ENCODE peak calls at places on chromosomes 16 and 17, in five cellular contexts. One of them, this sample, is unnamed.
A peak's percentile ranks its signal among the peaks of the same experiment; 100 is the strongest.

GRCh38 chr17:9895923-9896322 is 9.1 kb downstream of the RCVRN start:
- DNase-seq in SK-N-SH: no peak
- DNase-seq in GM12878: no peak
- DNase-seq in A549: no peak
- DNase-seq in GM23338: no peak
- DNase-seq in this sample: no peak

GRCh38 chr17:78679495-78680395 is 102.3 kb downstream of the CYTH1 start:
- DNase-seq in SK-N-SH: no peak
- DNase-seq in GM12878: no peak
- DNase-seq in A549: no peak
- DNase-seq in GM23338: no peak
- DNase-seq in this sample: no peak

GRCh38 chr17:57366558-57367351 is 110.4 kb downstream of the MSI2 start:
- DNase-seq in SK-N-SH: no peak
- DNase-seq in GM12878: no peak
- DNase-seq in A549: peak; percentile 62
- DNase-seq in GM23338: no peak
- DNase-seq in this sample: no peak

GRCh38 chr17:82985973-82986372 is 93.4 kb upstream of the METRNL start:
- DNase-seq in SK-N-SH: peak; percentile 78
- DNase-seq in GM12878: no peak
- DNase-seq in A549: no peak
- DNase-seq in GM23338: peak; percentile 58
- DNase-seq in this sample: peak; percentile 43

GRCh38 chr16:56547949-56548567 is 16.8 kb upstream of the MT4 start:
- DNase-seq in SK-N-SH: no peak
- DNase-seq in GM12878: no peak
- DNase-seq in A549: no peak
- DNase-seq in GM23338: no peak
- DNase-seq in this sample: no peak

GRCh38 chr17:19482571-19482970 is 51.1 kb upstream of the SLC47A1 start:
- DNase-seq in SK-N-SH: no peak
- DNase-seq in GM12878: no peak
- DNase-seq in A549: no peak
- DNase-seq in GM23338: peak; percentile 79
- DNase-seq in this sample: no peak

GRCh38 chr16:10782628-10783027 is 36.0 kb downstream of the TVP23A start:
- DNase-seq in SK-N-SH: no peak
- DNase-seq in GM12878: no peak
- DNase-seq in A549: no peak
- DNase-seq in GM23338: no peak
- DNase-seq in this sample: no peak

GRCh38 chr17:51957746-51958145 is 200.8 kb downstream of the CA10 start:
- DNase-seq in SK-N-SH: no peak
- DNase-seq in GM12878: no peak
- DNase-seq in A549: no peak
- DNase-seq in GM23338: no peak
- DNase-seq in this sample: no peak

GRCh38 chr17:2120550-2121335 is 65.8 kb downstream of the HIC1 start:
- DNase-seq in SK-N-SH: no peak
- DNase-seq in GM12878: no peak
- DNase-seq in A549: no peak
- DNase-seq in GM23338: no peak
- DNase-seq in this sample: peak; percentile 25

GRCh38 chr17:10198509-10199249 is at the start of gene GAS7:
- DNase-seq in SK-N-SH: peak; percentile 65
- DNase-seq in GM12878: no peak
- DNase-seq in A549: no peak
- DNase-seq in GM23338: peak; percentile 86
- DNase-seq in this sample: peak; percentile 37

GRCh38 chr17:75688209-75688771 is 21.2 kb downstream of the SAP30BP start:
- DNase-seq in SK-N-SH: no peak
- DNase-seq in GM12878: no peak
- DNase-seq in A549: no peak
- DNase-seq in GM23338: no peak
- DNase-seq in this sample: peak; percentile 76

GRCh38 chr17:4479340-4479981 is 19.2 kb upstream of the SPNS2 start:
- DNase-seq in SK-N-SH: no peak
- DNase-seq in GM12878: no peak
- DNase-seq in A549: no peak
- DNase-seq in GM23338: no peak
- DNase-seq in this sample: no peak

GRCh38 chr17:77375526-77375916 is 234.8 kb downstream of the SEC14L1 start:
- DNase-seq in SK-N-SH: no peak
- DNase-seq in GM12878: no peak
- DNase-seq in A549: no peak
- DNase-seq in GM23338: no peak
- DNase-seq in this sample: no peak

GRCh38 chr16:75576384-75576811 is 10.2 kb downstream of the GABARAPL2 start:
- DNase-seq in SK-N-SH: no peak
- DNase-seq in GM12878: no peak
- DNase-seq in A549: no peak
- DNase-seq in GM23338: no peak
- DNase-seq in this sample: no peak

GRCh38 chr16:11327277-11328171 is 17.7 kb upstream of the RMI2 start:
- DNase-seq in SK-N-SH: no peak
- DNase-seq in GM12878: peak; percentile 63
- DNase-seq in A549: no peak
- DNase-seq in GM23338: peak; percentile 69
- DNase-seq in this sample: no peak

GRCh38 chr17:43873091-43873490 is 26.1 kb downstream of the CD300LG start:
- DNase-seq in SK-N-SH: no peak
- DNase-seq in GM12878: no peak
- DNase-seq in A549: no peak
- DNase-seq in GM23338: peak; percentile 56
- DNase-seq in this sample: no peak
- TF ChIP-seq CTCF in SK-N-SH: peak; percentile 23
- TF ChIP-seq CTCF in GM12878: no peak
- TF ChIP-seq CTCF in A549: no peak
- TF ChIP-seq CTCF in GM23338: peak; percentile 55
- TF ChIP-seq CTCF in this sample: no peak

DNA sequence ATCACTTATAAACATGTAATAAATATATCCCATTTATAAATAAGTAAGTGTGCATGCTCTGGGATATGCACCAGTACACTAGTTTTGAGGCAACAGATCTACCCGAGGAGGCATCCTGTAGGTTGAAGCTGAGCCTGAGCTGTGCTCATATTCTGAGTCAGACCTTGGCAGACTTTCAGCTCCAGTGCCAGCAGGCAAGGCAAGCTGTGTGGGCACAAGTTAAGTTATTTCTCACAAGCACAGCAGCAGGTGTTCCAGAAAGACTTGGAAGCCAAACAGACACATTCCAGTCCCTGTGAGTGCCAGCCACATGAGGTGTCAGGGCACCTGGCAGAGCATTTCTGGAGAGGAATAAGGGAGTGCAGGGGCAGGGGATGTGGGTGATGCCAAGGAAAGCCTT is 1.3 kb upstream of the CLEC19A start:
- DNase-seq in SK-N-SH: no peak
- DNase-seq in GM12878: no peak
- DNase-seq in A549: peak; percentile 72
- DNase-seq in GM23338: no peak
- DNase-seq in this sample: no peak
- TF ChIP-seq REST in SK-N-SH: no peak
- TF ChIP-seq REST in GM12878: no peak
- TF ChIP-seq REST in A549: no peak
- TF ChIP-seq REST in GM23338: no peak
- TF ChIP-seq REST in this sample: no peak

GRCh38 chr17:7557825-7558543 is 566 bp upstream of the TNFSF13 start:
- DNase-seq in SK-N-SH: peak; percentile 82
- DNase-seq in GM12878: no peak
- DNase-seq in A549: peak; percentile 50
- DNase-seq in GM23338: peak; percentile 83
- DNase-seq in this sample: peak; percentile 90

GRCh38 chr17:7560172-7561027 is 1.3 kb upstream of the SENP3 start:
- DNase-seq in SK-N-SH: peak; percentile 67
- DNase-seq in GM12878: no peak
- DNase-seq in A549: peak; percentile 78
- DNase-seq in GM23338: peak; percentile 94
- DNase-seq in this sample: peak; percentile 67

GRCh38 chr17:7561028-7561575 is 617 bp upstream of the SENP3 start:
- DNase-seq in SK-N-SH: peak; percentile 93
- DNase-seq in GM12878: no peak
- DNase-seq in A549: peak; percentile 91
- DNase-seq in GM23338: peak; percentile 95
- DNase-seq in this sample: no peak

GRCh38 chr17:7558544-7559306 is at the start of gene TNFSF13:
- DNase-seq in SK-N-SH: peak; percentile 49
- DNase-seq in GM12878: no peak
- DNase-seq in A549: no peak
- DNase-seq in GM23338: no peak
- DNase-seq in this sample: peak; percentile 69

GRCh38 chr17:7559307-7560171 is 989 bp downstream of the TNFSF13 start:
- DNase-seq in SK-N-SH: no peak
- DNase-seq in GM12878: no peak
- DNase-seq in A549: no peak
- DNase-seq in GM23338: no peak
- DNase-seq in this sample: no peak
- H3K27ac ChIP-seq in SK-N-SH: no peak overlapping the region
- H3K27ac ChIP-seq in GM12878: peak overlapping the region; percentile 84
- H3K27ac ChIP-seq in A549: peak overlapping the region; percentile 97
- H3K27ac ChIP-seq in GM23338: peak overlapping the region; percentile 86
- H3K27ac ChIP-seq in this sample: peak overlapping the region; percentile 94

GRCh38 chr16:31074073-31074813 is at the start of the genes ZNF646 and ZNF668:
- DNase-seq in SK-N-SH: peak; percentile 92
- DNase-seq in GM12878: peak; percentile 96
- DNase-seq in A549: peak; percentile 100
- DNase-seq in GM23338: peak; percentile 100
- DNase-seq in this sample: peak; percentile 100
- TF ChIP-seq CTCF in SK-N-SH: no peak
- TF ChIP-seq CTCF in GM12878: no peak
- TF ChIP-seq CTCF in A549: no peak
- TF ChIP-seq CTCF in GM23338: no peak
- TF ChIP-seq CTCF in this sample: no peak

GRCh38 chr17:40347319-40348135 is 17.0 kb downstream of the GJD3 start:
- DNase-seq in SK-N-SH: peak; percentile 61
- DNase-seq in GM12878: no peak
- DNase-seq in A549: no peak
- DNase-seq in GM23338: peak; percentile 72
- DNase-seq in this sample: no peak
- TF ChIP-seq REST in SK-N-SH: no peak
- TF ChIP-seq REST in GM12878: no peak
- TF ChIP-seq REST in A549: no peak
- TF ChIP-seq REST in GM23338: no peak
- TF ChIP-seq REST in this sample: no peak

DNA sequence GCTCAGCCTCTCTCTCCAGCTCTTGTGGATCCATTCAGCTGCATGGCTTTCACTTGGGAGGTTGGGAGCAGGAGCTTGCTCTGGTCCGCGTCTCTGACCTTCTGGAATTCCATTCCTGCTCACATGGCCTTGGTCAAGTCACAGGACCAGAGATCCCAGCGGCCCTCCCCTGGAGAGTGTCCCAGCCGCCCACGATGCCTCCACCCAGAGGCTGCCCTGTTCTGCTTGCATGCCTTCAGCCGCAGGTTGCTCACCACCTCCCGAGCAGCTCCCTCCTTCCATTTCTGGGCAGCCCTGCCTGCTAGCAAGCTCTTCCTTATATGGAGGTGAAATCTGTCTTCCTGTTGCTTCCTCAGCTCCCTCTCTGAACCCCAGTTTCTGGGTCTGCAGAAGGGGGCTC is 32.6 kb downstream of the RAI1 start:
- DNase-seq in SK-N-SH: no peak
- DNase-seq in GM12878: no peak
- DNase-seq in A549: no peak
- DNase-seq in GM23338: no peak
- DNase-seq in this sample: peak; percentile 56
- H3K27ac ChIP-seq in SK-N-SH: no peak overlapping the region
- H3K27ac ChIP-seq in GM12878: peak overlapping the region; percentile 48
- H3K27ac ChIP-seq in A549: peak overlapping the region; percentile 95
- H3K27ac ChIP-seq in GM23338: no peak overlapping the region
- H3K27ac ChIP-seq in this sample: peak overlapping the region; percentile 82

GRCh38 chr16:4227040-4227332 is 14.9 kb downstream of the SRL start:
- DNase-seq in SK-N-SH: no peak
- DNase-seq in GM12878: no peak
- DNase-seq in A549: no peak
- DNase-seq in GM23338: no peak
- DNase-seq in this sample: no peak

GRCh38 chr16:4231367-4231766 is 10.5 kb downstream of the SRL start:
- DNase-seq in SK-N-SH: no peak
- DNase-seq in GM12878: no peak
- DNase-seq in A549: no peak
- DNase-seq in GM23338: no peak
- DNase-seq in this sample: no peak

GRCh38 chr16:4231886-4232285 is 10.0 kb downstream of the SRL start:
- DNase-seq in SK-N-SH: no peak
- DNase-seq in GM12878: no peak
- DNase-seq in A549: no peak
- DNase-seq in GM23338: no peak
- DNase-seq in this sample: no peak

GRCh38 chr16:4233431-4233830 is 8.4 kb downstream of the SRL start:
- DNase-seq in SK-N-SH: no peak
- DNase-seq in GM12878: no peak
- DNase-seq in A549: no peak
- DNase-seq in GM23338: no peak
- DNase-seq in this sample: no peak

DNA sequence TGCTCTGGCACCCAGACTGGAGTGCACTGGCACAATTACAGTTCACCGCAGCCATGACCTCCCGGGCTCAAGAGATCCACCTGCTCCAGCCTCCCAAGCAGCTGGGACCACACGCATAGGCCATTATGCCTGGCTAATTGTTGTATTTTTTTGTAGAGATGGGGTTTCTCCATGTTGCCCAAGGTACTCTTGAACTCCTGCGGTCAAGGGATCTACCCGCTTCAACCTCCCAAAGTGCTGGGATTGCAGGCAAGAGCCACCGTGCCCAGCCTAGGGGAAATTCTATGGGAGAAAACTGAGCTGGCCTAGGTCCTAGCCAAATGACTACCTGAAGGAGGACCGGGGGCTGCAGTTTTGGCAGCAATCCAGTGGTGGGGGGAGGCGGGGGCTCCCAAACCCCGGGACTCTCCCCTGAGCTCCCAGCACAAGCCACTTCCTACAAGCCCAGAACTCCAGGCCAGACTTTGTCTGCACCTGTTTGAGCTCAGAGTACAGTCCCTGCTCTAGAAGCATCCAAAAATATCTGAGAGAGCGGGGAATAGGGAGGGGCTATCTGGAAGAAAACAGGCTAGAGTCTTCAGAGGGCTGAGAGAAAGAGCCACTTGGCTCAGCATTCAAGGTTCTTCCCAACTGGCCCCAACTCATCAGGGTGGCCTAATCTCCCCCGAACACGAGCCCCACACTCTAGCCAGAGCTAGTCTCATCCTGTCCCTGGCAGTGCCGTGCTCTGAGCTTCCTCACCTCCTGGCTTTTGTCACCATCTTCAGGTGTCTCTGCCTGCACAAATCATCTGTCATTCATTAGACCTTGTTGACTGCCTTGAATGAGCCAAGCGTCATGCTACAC is 9.1 kb downstream of the SRL start:
- DNase-seq in SK-N-SH: no peak
- DNase-seq in GM12878: no peak
- DNase-seq in A549: no peak
- DNase-seq in GM23338: no peak
- DNase-seq in this sample: no peak
- TF ChIP-seq CTCF in SK-N-SH: no peak
- TF ChIP-seq CTCF in GM12878: no peak
- TF ChIP-seq CTCF in A549: no peak
- TF ChIP-seq CTCF in GM23338: no peak
- TF ChIP-seq CTCF in this sample: no peak

GRCh38 chr16:54712866-54713265 is 217.8 kb upstream of the IRX5 start:
- DNase-seq in SK-N-SH: no peak
- DNase-seq in GM12878: no peak
- DNase-seq in A549: no peak
- DNase-seq in GM23338: no peak
- DNase-seq in this sample: no peak
- TF ChIP-seq REST in SK-N-SH: no peak
- TF ChIP-seq REST in GM12878: no peak
- TF ChIP-seq REST in A549: no peak
- TF ChIP-seq REST in GM23338: no peak
- TF ChIP-seq REST in this sample: no peak

This sample was measured in HL-60.